ENCODE peak calls at places on chromosomes 11 and 22, in six cellular contexts. One of them, this sample, is unnamed.
A peak's percentile ranks its signal among the peaks of the same experiment; 100 is the strongest.

GRCh38 chr11:134062255-134063030 is 6.4 kb upstream of the JAM3 start:
- DNase-seq in left lung: no peak
- DNase-seq in cardiac muscle cell: no peak
- DNase-seq in stomach: no peak
- DNase-seq in BE2C: no peak
- DNase-seq in right atrium auricular region: no peak
- DNase-seq in this sample: no peak

GRCh38 chr11:124238512-124238911 is 2.4 kb upstream of the OR8G1 start:
- DNase-seq in left lung: no peak
- DNase-seq in cardiac muscle cell: no peak
- DNase-seq in right atrium auricular region: no peak
- DNase-seq in BE2C: no peak
- DNase-seq in stomach: no peak
- DNase-seq in this sample: no peak

GRCh38 chr11:83036701-83037100 is 35.0 kb downstream of the RAB30 start:
- DNase-seq in right atrium auricular region: no peak
- DNase-seq in BE2C: no peak
- DNase-seq in cardiac muscle cell: no peak
- DNase-seq in stomach: no peak
- DNase-seq in left lung: no peak
- DNase-seq in this sample: no peak

GRCh38 chr22:31491218-31491962 is 1.7 kb upstream of the EIF4ENIF1 start:
- DNase-seq in stomach: no peak
- DNase-seq in BE2C: no peak
- DNase-seq in cardiac muscle cell: no peak
- DNase-seq in right atrium auricular region: no peak
- DNase-seq in left lung: no peak
- DNase-seq in this sample: no peak

GRCh38 chr11:81913793-81914192 is 819.9 kb downstream of the FAM181B start:
- DNase-seq in stomach: no peak
- DNase-seq in cardiac muscle cell: no peak
- DNase-seq in left lung: no peak
- DNase-seq in BE2C: no peak
- DNase-seq in right atrium auricular region: no peak
- DNase-seq in this sample: no peak

GRCh38 chr11:63944987-63945386 is 6.2 kb downstream of the NAA40 start:
- DNase-seq in left lung: no peak
- DNase-seq in BE2C: peak; percentile 58
- DNase-seq in cardiac muscle cell: peak; percentile 23
- DNase-seq in right atrium auricular region: peak; percentile 62
- DNase-seq in stomach: no peak
- DNase-seq in this sample: no peak

GRCh38 chr11:132779487-132779886 is 752.8 kb downstream of the OPCML start:
- DNase-seq in left lung: no peak
- DNase-seq in BE2C: no peak
- DNase-seq in stomach: no peak
- DNase-seq in right atrium auricular region: no peak
- DNase-seq in cardiac muscle cell: peak; percentile 62
- DNase-seq in this sample: no peak

GRCh38 chr11:12216542-12217422 is 106.4 kb downstream of the MICAL2 start:
- DNase-seq in cardiac muscle cell: peak; percentile 45
- DNase-seq in left lung: no peak
- DNase-seq in stomach: peak; percentile 56
- DNase-seq in BE2C: peak; percentile 39
- DNase-seq in right atrium auricular region: no peak
- DNase-seq in this sample: no peak

GRCh38 chr22:46250035-46250782 is at the start of gene CDPF1:
- DNase-seq in right atrium auricular region: peak; percentile 89
- DNase-seq in BE2C: peak; percentile 95
- DNase-seq in cardiac muscle cell: peak; percentile 91
- DNase-seq in stomach: peak; percentile 94
- DNase-seq in left lung: peak; percentile 92
- DNase-seq in this sample: peak; percentile 31
- TF ChIP-seq CTCF in right atrium auricular region: no peak
- TF ChIP-seq CTCF in BE2C: no peak
- TF ChIP-seq CTCF in cardiac muscle cell: no peak
- TF ChIP-seq CTCF in stomach: no peak
- TF ChIP-seq CTCF in left lung: no peak
- TF ChIP-seq CTCF in this sample: no peak

DNA sequence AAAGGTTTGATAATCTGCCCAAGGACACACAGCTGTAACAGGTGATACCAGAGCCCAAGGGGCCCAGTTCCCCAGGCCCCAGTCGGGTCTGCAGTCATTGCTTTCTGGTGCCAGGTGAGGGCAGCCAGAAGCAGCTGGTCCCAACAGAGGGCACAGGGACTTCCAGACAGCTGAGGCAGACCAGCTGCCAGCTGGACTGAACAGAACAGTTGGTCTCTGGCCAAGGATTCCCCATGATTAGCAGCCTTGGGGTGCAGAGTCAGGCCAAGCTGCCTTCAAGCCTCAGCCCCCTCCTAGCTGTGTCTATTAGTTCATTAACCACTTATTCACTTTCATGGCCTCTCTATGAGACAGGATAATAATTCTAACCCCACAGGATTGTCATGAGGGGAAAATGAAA is 105.5 kb downstream of the RRAS2 start:
- DNase-seq in cardiac muscle cell: no peak
- DNase-seq in BE2C: no peak
- DNase-seq in left lung: no peak
- DNase-seq in stomach: no peak
- DNase-seq in right atrium auricular region: no peak
- DNase-seq in this sample: no peak
- H3K27me3 ChIP-seq in cardiac muscle cell: peaks cover 3% of the 10 kb centered on the region
- H3K27me3 ChIP-seq in BE2C: no peaks in the 10 kb centered on the region
- H3K27me3 ChIP-seq in left lung: no peaks in the 10 kb centered on the region
- H3K27me3 ChIP-seq in stomach: no peaks in the 10 kb centered on the region
- H3K27me3 ChIP-seq in right atrium auricular region: no peaks in the 10 kb centered on the region
- H3K27me3 ChIP-seq in this sample: peaks cover 5% of the 10 kb centered on the region

GRCh38 chr11:112174789-112175595 is at the start of gene BCO2:
- DNase-seq in stomach: peak; percentile 72
- DNase-seq in cardiac muscle cell: peak; percentile 91
- DNase-seq in right atrium auricular region: peak; percentile 91
- DNase-seq in BE2C: peak; percentile 86
- DNase-seq in left lung: peak; percentile 90
- DNase-seq in this sample: peak; percentile 42
- H3K4me3 ChIP-seq in stomach: peak within 1 kb of the TSS; percentile 26
- H3K4me3 ChIP-seq in cardiac muscle cell: peak within 1 kb of the TSS; percentile 37
- H3K4me3 ChIP-seq in right atrium auricular region: peak within 1 kb of the TSS; percentile 45
- H3K4me3 ChIP-seq in BE2C: peak within 1 kb of the TSS; percentile 39
- H3K4me3 ChIP-seq in left lung: peak within 1 kb of the TSS; percentile 27
- H3K4me3 ChIP-seq in this sample: peak within 1 kb of the TSS; percentile 14

GRCh38 chr11:10858505-10859360 is 880 bp upstream of the ZBED5 start:
- DNase-seq in left lung: peak; percentile 68
- DNase-seq in stomach: peak; percentile 65
- DNase-seq in cardiac muscle cell: peak; percentile 81
- DNase-seq in BE2C: peak; percentile 55
- DNase-seq in right atrium auricular region: peak; percentile 73
- DNase-seq in this sample: no peak

GRCh38 chr11:10861047-10861446 is 3.2 kb upstream of the ZBED5 start:
- DNase-seq in right atrium auricular region: no peak
- DNase-seq in left lung: no peak
- DNase-seq in BE2C: no peak
- DNase-seq in stomach: no peak
- DNase-seq in cardiac muscle cell: no peak
- DNase-seq in this sample: no peak

GRCh38 chr11:10855295-10855694 is 2.6 kb downstream of the ZBED5 start:
- DNase-seq in right atrium auricular region: no peak
- DNase-seq in stomach: no peak
- DNase-seq in cardiac muscle cell: no peak
- DNase-seq in BE2C: no peak
- DNase-seq in left lung: no peak
- DNase-seq in this sample: no peak

GRCh38 chr11:10856689-10857603 is 907 bp downstream of the ZBED5 start:
- DNase-seq in BE2C: peak; percentile 29
- DNase-seq in right atrium auricular region: peak; percentile 60
- DNase-seq in cardiac muscle cell: peak; percentile 47
- DNase-seq in stomach: peak; percentile 27
- DNase-seq in left lung: no peak
- DNase-seq in this sample: no peak

DNA sequence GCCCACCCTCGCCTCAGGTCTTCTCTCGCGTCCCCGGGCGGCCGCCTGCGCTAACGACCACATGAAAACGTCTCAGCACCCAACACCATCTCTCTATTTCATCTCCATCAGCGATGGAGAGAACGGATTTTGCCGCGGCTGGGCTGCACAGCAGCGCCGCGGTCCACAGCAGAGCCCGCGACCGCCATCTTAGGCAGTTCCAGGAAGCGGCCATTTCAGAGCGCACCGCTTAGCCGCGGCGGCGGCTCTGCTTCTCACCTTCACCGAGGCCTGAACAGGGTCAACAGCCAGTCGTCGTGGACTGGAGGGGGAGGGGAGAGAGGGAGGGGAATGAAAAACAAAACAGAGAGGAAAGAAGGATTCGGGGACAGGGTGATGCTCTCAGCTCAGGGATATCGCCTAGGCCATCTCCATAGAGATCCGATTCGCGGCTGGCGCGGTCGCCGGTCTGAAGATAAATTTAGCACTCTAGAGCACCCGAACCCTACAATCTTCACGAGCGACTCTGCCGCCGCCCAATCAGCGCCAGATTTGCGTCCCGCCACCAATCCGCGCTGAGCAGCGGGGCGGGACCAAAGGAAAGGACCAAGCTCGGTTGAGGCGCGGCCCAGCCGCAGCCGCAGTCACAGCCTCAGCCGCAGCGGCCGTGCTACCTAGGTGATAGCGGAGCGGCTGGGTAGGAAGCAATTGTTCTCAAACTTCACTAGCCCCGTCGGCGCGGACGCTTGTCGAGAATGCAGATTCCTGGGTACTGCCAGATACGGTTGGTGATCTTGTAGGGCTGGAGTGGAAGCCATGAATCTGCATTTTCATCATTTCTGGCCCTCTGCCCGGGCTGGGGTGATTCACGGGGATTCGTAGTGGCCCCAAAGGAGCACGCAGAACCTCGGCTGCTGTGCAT is at the start of gene ZBED5:
- DNase-seq in stomach: peak; percentile 99
- DNase-seq in right atrium auricular region: peak; percentile 99
- DNase-seq in left lung: peak; percentile 97
- DNase-seq in BE2C: peak; percentile 90
- DNase-seq in cardiac muscle cell: peak; percentile 97
- DNase-seq in this sample: peak; percentile 85
- TF ChIP-seq CTCF in stomach: peak; percentile 9
- TF ChIP-seq CTCF in right atrium auricular region: peak; percentile 18
- TF ChIP-seq CTCF in left lung: no peak
- TF ChIP-seq CTCF in BE2C: no peak
- TF ChIP-seq CTCF in cardiac muscle cell: peak; percentile 21
- TF ChIP-seq CTCF in this sample: peak; percentile 27

This sample was measured in BJ.